ENCODE peak calls at places on chromosomes 3 and 15, in eight cellular contexts. Z is transverse colon, K is endothelial cell of umbilical vein, V is stomach, O is sigmoid colon, L is suprapubic skin, A is vagina, R is spleen. X is an unnamed sample.

GRCh38 chr3:62873672-62874397 is 1.4 kb downstream of the CADPS start:
- DNase-seq in L (no peak), Z (peak; percentile 59), K (no peak), O (no peak), A (no peak), V (no peak), R (peak; percentile 67), X (no peak)

GRCh38 chr15:101255615-101256350 is 3.9 kb upstream of the CHSY1 start:
- DNase-seq in L (no peak), R (no peak), K (peak; percentile 94), V (no peak), Z (no peak), A (no peak), O (no peak), X (no peak)

GRCh38 chr3:183539821-183540220 is 15.7 kb downstream of the KLHL6 start:
- DNase-seq in L (no peak), A (no peak), V (no peak), Z (no peak), R (no peak), O (no peak), K (no peak), X (no peak)

GRCh38 chr15:52466134-52466701 is 62.5 kb downstream of the MYO5A start:
- DNase-seq in K (no peak), Z (peak; percentile 78), O (peak; percentile 68), R (peak; percentile 92), A (no peak), L (no peak), V (peak; percentile 40), X (no peak)

GRCh38 chr3:4976109-4976508 is 3.1 kb upstream of the BHLHE40 start:
- DNase-seq in L (no peak), Z (peak; percentile 60), O (no peak), K (peak; percentile 69), R (peak; percentile 82), A (no peak), V (peak; percentile 48), X (no peak)

GRCh38 chr15:75598361-75598760 is 19.2 kb upstream of the PTPN9 start:
- DNase-seq in O (no peak), V (no peak), Z (no peak), R (peak; percentile 42), K (no peak), L (no peak), A (no peak), X (no peak)

GRCh38 chr3:56869157-56869889 is 67.6 kb upstream of the ARHGEF3 start:
- DNase-seq in L (no peak), O (no peak), A (no peak), Z (no peak), R (no peak), V (no peak), K (no peak), X (no peak)

GRCh38 chr3:57673158-57673557 is 19.7 kb downstream of the DENND6A start:
- DNase-seq in Z (no peak), O (no peak), K (no peak), V (no peak), A (no peak), L (no peak), R (no peak), X (no peak)

GRCh38 chr3:43627360-43627759 is 5.5 kb upstream of the ANO10 start:
- DNase-seq in K (no peak), Z (no peak), O (no peak), V (no peak), R (no peak), L (no peak), A (no peak), X (no peak)

GRCh38 chr3:113148814-113149213 is 62.5 kb upstream of the BOC start:
- DNase-seq in A (no peak), O (no peak), L (no peak), V (no peak), Z (no peak), R (no peak), K (no peak), X (no peak)

GRCh38 chr3:113148307-113148703 is 63.1 kb upstream of the BOC start:
- DNase-seq in Z (peak; percentile 26), A (no peak), K (no peak), O (no peak), L (no peak), R (no peak), V (no peak), X (peak; percentile 64)

GRCh38 chr3:113151475-113152031 is 59.8 kb upstream of the BOC start:
- DNase-seq in K (no peak), V (no peak), R (no peak), L (no peak), A (peak; percentile 94), Z (no peak), O (peak; percentile 93), X (no peak)

GRCh38 chr3:113150253-113150652 is 61.1 kb upstream of the BOC start:
- DNase-seq in A (no peak), O (no peak), Z (no peak), L (no peak), R (no peak), K (no peak), V (no peak), X (no peak)

DNA sequence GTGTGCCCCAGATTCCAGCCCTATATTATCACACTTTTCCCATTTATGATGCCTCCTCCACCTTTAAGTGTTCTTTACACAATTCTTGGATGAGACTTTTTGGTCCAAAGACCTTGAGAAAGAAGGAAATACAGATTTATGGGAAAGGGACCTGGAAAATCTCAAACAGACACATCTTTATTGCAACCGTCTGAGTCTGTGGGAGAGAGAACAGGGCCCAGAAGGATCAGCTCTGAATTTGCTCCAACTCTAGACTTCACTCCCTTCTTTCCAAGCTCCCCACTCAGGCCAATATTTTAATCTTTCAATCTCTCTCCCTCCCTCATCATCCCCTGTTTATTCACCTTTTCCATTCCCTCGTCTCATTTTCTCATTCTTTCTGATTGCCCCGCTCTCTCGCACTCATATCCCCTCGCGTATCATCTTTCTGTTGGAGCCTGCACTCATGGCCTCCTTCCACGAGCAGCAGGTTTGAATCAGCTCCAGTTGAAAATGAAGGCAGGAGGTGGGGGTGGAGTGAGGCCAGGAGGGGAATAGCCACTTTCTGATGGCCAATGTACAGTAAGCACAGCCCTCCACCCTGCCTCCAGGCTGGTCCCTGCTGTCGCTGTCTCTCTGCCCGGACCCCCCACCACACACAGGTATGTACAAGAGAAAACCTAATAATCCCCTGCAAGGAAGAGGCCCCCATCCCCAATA is 63.6 kb upstream of the BOC start:
- DNase-seq in K (no peak), A (no peak), L (no peak), V (no peak), O (peak; percentile 85), R (no peak), Z (no peak), X (no peak)
- TF ChIP-seq POLR2AphosphoS5 in K (no peak), A (peak; percentile 44), L (no peak), V (no peak), O (peak; percentile 92), R (no peak), Z (peak; percentile 64), X (peak; percentile 35)

DNA sequence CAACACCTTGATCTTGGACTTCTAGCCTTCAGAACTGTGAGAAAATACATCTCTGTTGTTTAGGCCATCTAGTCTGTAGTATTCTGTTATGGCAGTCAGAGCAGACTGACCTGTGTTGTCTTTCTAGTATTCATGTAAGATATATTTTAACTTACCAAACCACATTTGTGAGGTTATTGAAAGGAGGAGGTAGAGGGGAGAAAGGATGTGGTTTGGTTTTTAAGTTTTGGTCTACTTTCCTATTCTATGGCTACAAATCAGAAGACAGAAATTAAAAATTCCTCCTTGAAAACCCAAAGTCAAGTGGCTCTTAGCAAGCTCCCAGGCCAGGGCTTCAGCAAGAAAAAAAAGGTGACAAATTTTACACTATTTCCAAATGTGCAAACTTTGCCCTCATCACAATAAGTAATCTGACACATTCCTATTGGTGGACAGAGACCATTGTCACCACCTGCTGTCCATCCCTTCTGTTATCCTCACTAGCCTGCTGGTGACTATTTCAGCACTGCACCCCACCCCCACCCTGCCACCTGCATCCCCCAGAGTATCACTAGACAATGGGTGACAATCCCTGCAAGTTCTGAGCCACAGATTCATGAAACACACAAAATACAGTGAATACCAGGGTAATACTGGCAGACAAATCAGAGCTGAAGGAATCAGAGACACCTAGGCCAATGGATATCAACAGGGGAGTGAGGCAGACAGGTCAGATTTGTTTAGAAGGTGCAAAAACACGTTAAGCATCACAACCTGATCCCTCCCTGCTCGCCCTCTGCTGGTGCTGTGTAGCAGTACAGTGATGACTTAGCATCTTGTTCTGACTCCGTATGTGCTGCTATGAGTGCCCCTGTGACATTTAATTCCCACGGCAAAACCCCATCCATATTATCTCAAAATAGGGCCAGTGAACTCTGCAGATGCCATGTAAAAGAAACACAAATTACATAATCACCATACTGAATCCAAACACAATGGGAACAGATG is 79.0 kb upstream of the DCLK3 start:
- DNase-seq in O (no peak), R (no peak), A (no peak), V (no peak), L (no peak), K (peak; percentile 19), Z (no peak), X (no peak)
- H3K4me3 ChIP-seq in O (no peak overlapping the region), R (no peak overlapping the region), A (no peak overlapping the region), V (no peak overlapping the region), L (no peak overlapping the region), K (no peak overlapping the region), Z (no peak overlapping the region), X (no peak overlapping the region)

DNA sequence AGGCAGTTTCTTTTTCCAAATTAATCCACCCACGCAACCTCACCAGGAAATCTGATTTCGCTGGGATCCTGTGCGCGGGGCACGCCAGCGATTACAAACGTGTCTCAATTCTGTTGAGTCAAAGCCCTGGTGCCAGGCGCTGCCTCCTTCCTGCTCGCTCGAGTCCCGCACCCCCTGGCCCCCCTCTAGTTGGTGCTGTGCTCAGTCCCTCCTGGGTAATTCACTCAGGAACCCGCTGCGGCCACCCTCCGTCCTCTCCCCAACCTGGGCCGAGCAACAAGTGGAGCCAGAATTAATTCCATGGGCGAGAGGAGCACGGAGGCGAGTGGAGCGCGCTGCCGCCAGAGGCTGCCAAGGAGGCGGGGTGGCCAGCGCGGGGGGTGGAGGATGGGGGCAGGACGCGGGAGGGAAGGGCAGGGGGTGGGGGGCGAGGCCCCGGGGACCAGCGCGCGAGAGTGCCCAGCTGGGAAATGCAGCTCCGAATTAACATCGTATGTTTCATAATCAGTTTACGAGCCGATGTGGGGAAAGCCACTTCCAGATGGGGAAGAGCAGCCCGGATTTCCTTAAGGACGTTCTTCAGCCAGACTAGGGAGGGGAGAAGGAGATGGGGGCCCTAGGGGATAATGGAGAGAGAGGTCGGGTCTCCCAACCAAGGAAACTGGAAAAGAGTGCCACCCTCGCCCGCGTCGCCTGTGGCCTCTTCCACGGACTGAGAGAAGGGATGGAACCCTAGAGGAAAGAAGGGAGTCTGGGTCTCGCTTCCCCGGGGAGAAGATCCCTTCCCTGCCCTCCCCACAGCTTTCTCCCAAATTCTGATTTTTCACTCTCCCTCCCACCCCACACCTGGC is 5.8 kb downstream of the WNT5A start:
- DNase-seq in V (no peak), A (no peak), L (peak; percentile 61), O (no peak), R (no peak), Z (no peak), K (no peak), X (no peak)
- TF ChIP-seq POLR2A in V (no peak), A (no peak), L (no peak), O (no peak), R (no peak), Z (no peak), K (no peak), X (no peak)

DNA sequence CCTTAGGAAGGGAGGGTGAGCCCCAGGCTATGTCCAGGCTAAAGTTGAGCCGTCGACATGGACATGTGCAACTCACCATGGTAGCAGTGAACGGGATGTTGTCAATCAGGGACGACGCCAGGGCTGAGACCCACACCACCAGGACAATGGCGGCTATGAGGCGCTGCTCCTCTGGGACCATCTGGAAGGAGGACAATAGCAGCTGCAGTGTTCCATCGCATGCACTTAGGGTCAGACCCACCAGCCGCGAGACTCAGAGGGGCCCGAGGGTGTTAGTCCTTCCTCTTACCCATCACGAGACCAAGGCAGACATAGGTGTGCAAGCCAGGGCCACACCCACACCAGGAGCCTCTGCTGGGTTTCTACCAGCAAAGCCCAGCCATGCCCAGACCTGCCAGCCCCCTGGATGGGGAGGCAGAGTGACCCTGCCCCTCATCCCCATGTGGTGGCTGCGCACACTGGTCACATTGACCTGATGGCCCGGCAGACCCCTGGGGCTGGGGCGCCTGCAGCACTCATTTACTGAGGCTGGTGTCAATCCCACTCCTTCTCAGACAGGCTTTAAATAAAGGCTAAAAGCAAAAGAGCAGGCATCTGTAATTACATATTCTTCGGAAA is 227.9 kb downstream of the OCA2 start:
- DNase-seq in R (no peak), A (no peak), Z (no peak), V (no peak), O (no peak), L (no peak), K (no peak), X (no peak)
- TF ChIP-seq POLR2AphosphoS5 in R (no peak), A (no peak), Z (no peak), V (no peak), O (no peak), L (no peak), K (no peak), X (no peak)

X was measured in breast epithelium.